ENCODE peak calls at places on chromosomes 12 and 14, in ten cellular contexts. I, T, V, F, Z, D, H, P, U and K are unnamed samples.

GRCh38 chr14:53925201-53925766 is 31.3 kb downstream of the BMP4 start:
- DNase-seq in I (no peak), T (no peak), V (peak; percentile 44), F (no peak), Z (peak; percentile 62), D (no peak), H (no peak), P (no peak), U (no peak), K (no peak)

GRCh38 chr14:55348766-55349453 is 62.7 kb downstream of the ATG14 start:
- DNase-seq in I (no peak), T (no peak), V (no peak), F (no peak), Z (no peak), D (no peak), H (no peak), P (no peak), U (no peak), K (no peak)

GRCh38 chr12:96240656-96241055 is 46.5 kb downstream of the ELK3 start:
- DNase-seq in I (no peak), T (no peak), V (no peak), F (peak; percentile 52), Z (no peak), D (no peak), H (no peak), P (no peak), U (no peak), K (peak; percentile 26)

GRCh38 chr14:49641697-49642129 is 6.7 kb upstream of the DNAAF2 start:
- DNase-seq in I (peak; percentile 91), T (no peak), V (no peak), F (no peak), Z (peak; percentile 45), D (no peak), H (no peak), P (no peak), U (no peak), K (no peak)

GRCh38 chr14:104119700-104120251 is 18.6 kb upstream of the KIF26A start:
- DNase-seq in I (no peak), T (no peak), V (no peak), F (no peak), Z (no peak), D (no peak), H (no peak), P (peak; percentile 43), U (no peak), K (peak; percentile 48)

GRCh38 chr12:4302881-4303280 is 18.1 kb upstream of the TIGAR start:
- DNase-seq in I (no peak), T (no peak), V (no peak), F (no peak), Z (no peak), D (no peak), H (no peak), P (peak; percentile 21), U (no peak), K (no peak)

GRCh38 chr14:67987596-67987995 is 168.0 kb downstream of the RAD51B start:
- DNase-seq in I (no peak), T (no peak), V (no peak), F (no peak), Z (peak; percentile 91), D (no peak), H (no peak), P (no peak), U (no peak), K (no peak)

GRCh38 chr14:101843665-101844064 is 82.2 kb downstream of the PPP2R5C start:
- DNase-seq in I (no peak), T (no peak), V (no peak), F (no peak), Z (no peak), D (no peak), H (peak; percentile 57), P (no peak), U (peak; percentile 26), K (no peak)

GRCh38 chr12:46371718-46372130 is 849 bp downstream of the SLC38A2 start:
- DNase-seq in I (peak; percentile 81), T (peak; percentile 79), V (peak; percentile 55), F (peak; percentile 89), Z (peak; percentile 77), D (peak; percentile 50), H (no peak), P (peak; percentile 87), U (no peak), K (peak; percentile 65)

GRCh38 chr14:100159107-100159864 is at the start of gene DEGS2:
- DNase-seq in I (peak; percentile 85), T (no peak), V (no peak), F (no peak), Z (no peak), D (no peak), H (peak; percentile 53), P (no peak), U (peak; percentile 37), K (no peak)

GRCh38 chr12:54981796-54982195 is 2.8 kb downstream of the TESPA1 start:
- DNase-seq in I (no peak), T (no peak), V (no peak), F (no peak), Z (no peak), D (no peak), H (no peak), P (no peak), U (no peak), K (no peak)

GRCh38 chr14:90381999-90382451 is 14.8 kb upstream of the CALM1 start:
- DNase-seq in I (peak; percentile 89), T (peak; percentile 59), V (no peak), F (peak; percentile 80), Z (no peak), D (no peak), H (no peak), P (peak; percentile 77), U (no peak), K (no peak)

GRCh38 chr12:86233126-86233525 is 23.1 kb downstream of the MGAT4C start:
- DNase-seq in I (no peak), T (no peak), V (no peak), F (no peak), Z (peak; percentile 24), D (no peak), H (no peak), P (no peak), U (no peak), K (no peak)

GRCh38 chr14:21852061-21852664 is 178.5 kb upstream of the OR4E1 start:
- DNase-seq in I (peak; percentile 61), T (no peak), V (no peak), F (no peak), Z (peak; percentile 24), D (no peak), H (peak; percentile 64), P (no peak), U (peak; percentile 49), K (no peak)

GRCh38 chr12:133233006-133233405 is 2.7 kb downstream of the ANHX start:
- DNase-seq in I (no peak), T (no peak), V (no peak), F (no peak), Z (no peak), D (no peak), H (no peak), P (no peak), U (no peak), K (no peak)

GRCh38 chr12:81758421-81759214 is 532 bp downstream of the PPFIA2 start:
- DNase-seq in I (peak; percentile 13), T (peak; percentile 33), V (no peak), F (peak; percentile 62), Z (peak; percentile 22), D (no peak), H (peak; percentile 13), P (peak; percentile 69), U (no peak), K (no peak)

GRCh38 chr12:124682425-124683329 is 115.3 kb upstream of the NCOR2 start:
- DNase-seq in I (no peak), T (no peak), V (no peak), F (no peak), Z (no peak), D (no peak), H (no peak), P (no peak), U (no peak), K (no peak)
- H3K27ac ChIP-seq in I (peak overlapping the region; percentile 35), T (peak overlapping the region; percentile 13), V (peak overlapping the region; percentile 95), F (peak overlapping the region; percentile 87), Z (peak overlapping the region; percentile 87), D (peak overlapping the region; percentile 84), H (no peak overlapping the region), P (peak overlapping the region; percentile 70), U (no peak overlapping the region), K (peak overlapping the region; percentile 91)

DNA sequence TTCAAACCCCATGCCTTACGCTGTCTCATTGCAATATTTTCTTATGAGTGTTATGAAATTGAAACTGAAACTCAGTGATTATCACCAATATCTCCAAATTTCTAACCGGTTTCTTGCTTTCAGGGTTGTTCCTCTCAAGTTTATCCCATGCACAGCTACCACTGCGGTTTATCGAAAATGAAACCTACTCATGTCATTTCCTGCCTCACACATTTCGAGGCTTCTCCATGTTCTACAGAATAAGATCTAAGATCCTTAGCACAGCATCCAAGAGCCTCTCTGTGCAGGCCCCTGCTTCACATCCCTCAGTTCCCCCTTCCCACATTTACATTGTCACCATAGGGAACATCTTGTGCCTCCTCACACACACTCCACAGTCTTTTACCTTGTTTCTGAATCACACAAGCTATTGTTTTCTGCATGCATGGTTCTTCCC is 45.5 kb upstream of the FAR2 start:
- DNase-seq in I (no peak), T (no peak), V (no peak), F (no peak), Z (no peak), D (no peak), H (peak; percentile 61), P (no peak), U (no peak), K (no peak)
- H3K4me3 ChIP-seq in I (no peak overlapping the region), T (no peak overlapping the region), V (no peak overlapping the region), F (no peak overlapping the region), Z (no peak overlapping the region), D (no peak overlapping the region), H (peak overlapping the region; percentile 35), P (no peak overlapping the region), U (peak overlapping the region; percentile 88), K (no peak overlapping the region)

GRCh38 chr12:124423683-124424515 is 129.0 kb downstream of the RFLNA start:
- DNase-seq in I (no peak), T (no peak), V (no peak), F (no peak), Z (no peak), D (no peak), H (no peak), P (no peak), U (no peak), K (no peak)
- H3K27ac ChIP-seq in I (peak overlapping the region; percentile 89), T (peak overlapping the region; percentile 86), V (peak overlapping the region; percentile 91), F (peak overlapping the region; percentile 96), Z (peak overlapping the region; percentile 96), D (peak overlapping the region; percentile 89), H (peak overlapping the region; percentile 74), P (peak overlapping the region; percentile 92), U (no peak overlapping the region), K (peak overlapping the region; percentile 96)

DNA sequence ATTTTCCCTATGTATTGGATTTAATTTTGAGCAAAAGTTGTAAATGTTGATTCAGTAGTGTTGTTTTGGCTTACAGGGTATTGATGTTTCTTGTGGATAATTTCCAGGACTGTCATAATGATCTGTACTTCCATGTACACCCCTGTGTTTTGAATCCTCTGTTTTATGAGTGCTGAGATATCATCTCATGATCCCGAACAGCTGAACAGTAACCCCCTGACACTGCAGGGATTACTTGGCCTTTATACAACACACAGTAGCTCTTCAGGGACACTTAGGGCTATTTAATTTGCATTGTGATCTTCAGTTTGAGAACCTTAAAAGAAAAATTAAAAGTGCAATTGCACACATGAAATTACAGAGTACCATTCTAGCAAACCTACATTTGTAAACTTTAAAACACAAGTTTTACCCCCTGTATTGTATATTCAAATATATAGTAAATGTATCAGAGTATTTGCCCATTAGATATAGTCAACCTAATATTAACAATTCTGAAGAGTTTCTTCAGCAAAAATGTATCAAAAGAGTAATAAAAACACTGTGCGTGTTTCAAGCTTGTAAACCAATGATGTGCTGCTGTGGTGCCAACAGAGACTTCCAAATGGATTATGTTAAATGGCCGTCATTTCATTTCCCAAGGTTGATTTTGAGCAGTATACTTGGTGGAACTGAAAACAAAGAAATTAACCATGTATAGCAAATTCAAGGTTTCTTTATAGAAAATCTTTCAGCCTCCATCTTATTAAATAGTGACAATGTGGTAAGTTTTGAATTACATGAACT is 27.9 kb upstream of the MYF6 start:
- DNase-seq in I (no peak), T (no peak), V (no peak), F (no peak), Z (no peak), D (no peak), H (no peak), P (no peak), U (no peak), K (no peak)
- H3K4me3 ChIP-seq in I (no peak overlapping the region), T (no peak overlapping the region), V (no peak overlapping the region), F (no peak overlapping the region), Z (no peak overlapping the region), D (no peak overlapping the region), H (no peak overlapping the region), P (no peak overlapping the region), U (no peak overlapping the region), K (no peak overlapping the region)